ENCODE peak calls at places on chromosomes 2 and 18, in eight cellular contexts. One of them, this sample, is unnamed.

GRCh38 chr2:224781400-224781799 is 65.2 kb upstream of the CCDC195 start:
- DNase-seq in HCT116: no peak
- DNase-seq in PC-3: no peak
- DNase-seq in neural progenitor cell: no peak
- DNase-seq in fibroblast of lung: peak; percentile 15
- DNase-seq in K562: no peak
- DNase-seq in mammary epithelial cell: no peak
- DNase-seq in H1: no peak
- DNase-seq in this sample: no peak

GRCh38 chr2:74703373-74703772 is 49.3 kb downstream of the SEMA4F start:
- DNase-seq in HCT116: no peak
- DNase-seq in PC-3: no peak
- DNase-seq in neural progenitor cell: no peak
- DNase-seq in fibroblast of lung: peak; percentile 15
- DNase-seq in K562: no peak
- DNase-seq in mammary epithelial cell: no peak
- DNase-seq in H1: no peak
- DNase-seq in this sample: no peak

GRCh38 chr2:190468814-190469569 is 60.8 kb downstream of the MFSD6 start:
- DNase-seq in HCT116: peak; percentile 35
- DNase-seq in PC-3: peak; percentile 98
- DNase-seq in neural progenitor cell: no peak
- DNase-seq in fibroblast of lung: peak; percentile 99
- DNase-seq in K562: peak; percentile 86
- DNase-seq in mammary epithelial cell: peak; percentile 92
- DNase-seq in H1: no peak
- DNase-seq in this sample: peak; percentile 74

GRCh38 chr2:3291750-3292149 is 85.9 kb downstream of the EIPR1 start:
- DNase-seq in HCT116: no peak
- DNase-seq in PC-3: no peak
- DNase-seq in neural progenitor cell: no peak
- DNase-seq in fibroblast of lung: no peak
- DNase-seq in K562: no peak
- DNase-seq in mammary epithelial cell: no peak
- DNase-seq in H1: no peak
- DNase-seq in this sample: no peak

GRCh38 chr18:35352283-35352682 is 8.1 kb upstream of the ZNF24 start:
- DNase-seq in HCT116: no peak
- DNase-seq in PC-3: no peak
- DNase-seq in neural progenitor cell: no peak
- DNase-seq in fibroblast of lung: no peak
- DNase-seq in K562: no peak
- DNase-seq in mammary epithelial cell: no peak
- DNase-seq in H1: no peak
- DNase-seq in this sample: no peak

GRCh38 chr18:79576686-79577351 is 102.8 kb upstream of the CTDP1 start:
- DNase-seq in HCT116: no peak
- DNase-seq in PC-3: no peak
- DNase-seq in neural progenitor cell: no peak
- DNase-seq in fibroblast of lung: peak; percentile 66
- DNase-seq in K562: no peak
- DNase-seq in mammary epithelial cell: no peak
- DNase-seq in H1: peak; percentile 40
- DNase-seq in this sample: peak; percentile 73

GRCh38 chr2:209688388-209688787 is 83.2 kb upstream of the UNC80 start:
- DNase-seq in HCT116: no peak
- DNase-seq in PC-3: peak; percentile 28
- DNase-seq in neural progenitor cell: no peak
- DNase-seq in fibroblast of lung: no peak
- DNase-seq in K562: no peak
- DNase-seq in mammary epithelial cell: peak; percentile 61
- DNase-seq in H1: no peak
- DNase-seq in this sample: no peak

GRCh38 chr2:237354930-237355329 is 59.0 kb downstream of the COL6A3 start:
- DNase-seq in HCT116: no peak
- DNase-seq in PC-3: no peak
- DNase-seq in neural progenitor cell: no peak
- DNase-seq in fibroblast of lung: peak; percentile 62
- DNase-seq in K562: no peak
- DNase-seq in mammary epithelial cell: peak; percentile 91
- DNase-seq in H1: no peak
- DNase-seq in this sample: no peak

GRCh38 chr2:31382452-31383120 is 32.0 kb downstream of the XDH start:
- DNase-seq in HCT116: no peak
- DNase-seq in PC-3: peak; percentile 45
- DNase-seq in neural progenitor cell: no peak
- DNase-seq in fibroblast of lung: peak; percentile 40
- DNase-seq in K562: no peak
- DNase-seq in mammary epithelial cell: peak; percentile 56
- DNase-seq in H1: no peak
- DNase-seq in this sample: no peak

GRCh38 chr18:27277554-27277953 is 92.4 kb upstream of the CHST9 start:
- DNase-seq in HCT116: no peak
- DNase-seq in PC-3: no peak
- DNase-seq in neural progenitor cell: no peak
- DNase-seq in fibroblast of lung: no peak
- DNase-seq in K562: no peak
- DNase-seq in mammary epithelial cell: no peak
- DNase-seq in H1: no peak
- DNase-seq in this sample: no peak

GRCh38 chr2:97697252-97698235 is 15.8 kb upstream of the ZAP70 start:
- DNase-seq in HCT116: peak; percentile 71
- DNase-seq in PC-3: peak; percentile 89
- DNase-seq in neural progenitor cell: peak; percentile 90
- DNase-seq in fibroblast of lung: peak; percentile 81
- DNase-seq in K562: peak; percentile 92
- DNase-seq in mammary epithelial cell: peak; percentile 61
- DNase-seq in H1: peak; percentile 95
- DNase-seq in this sample: peak; percentile 92

GRCh38 chr2:55843096-55843991 is 80.2 kb downstream of the EFEMP1 start:
- DNase-seq in HCT116: no peak
- DNase-seq in PC-3: peak; percentile 94
- DNase-seq in neural progenitor cell: no peak
- DNase-seq in fibroblast of lung: peak; percentile 99
- DNase-seq in K562: peak; percentile 19
- DNase-seq in mammary epithelial cell: peak; percentile 92
- DNase-seq in H1: no peak
- DNase-seq in this sample: peak; percentile 87

GRCh38 chr2:24080721-24081120 is 3.9 kb downstream of the TP53I3 start:
- DNase-seq in HCT116: no peak
- DNase-seq in PC-3: no peak
- DNase-seq in neural progenitor cell: no peak
- DNase-seq in fibroblast of lung: no peak
- DNase-seq in K562: no peak
- DNase-seq in mammary epithelial cell: no peak
- DNase-seq in H1: no peak
- DNase-seq in this sample: no peak

GRCh38 chr2:12032975-12033374 is 286.5 kb downstream of the LPIN1 start:
- DNase-seq in HCT116: no peak
- DNase-seq in PC-3: peak; percentile 36
- DNase-seq in neural progenitor cell: no peak
- DNase-seq in fibroblast of lung: peak; percentile 11
- DNase-seq in K562: no peak
- DNase-seq in mammary epithelial cell: no peak
- DNase-seq in H1: no peak
- DNase-seq in this sample: no peak

GRCh38 chr2:78845786-78846185 is 179.7 kb upstream of the REG3G start:
- DNase-seq in HCT116: no peak
- DNase-seq in PC-3: no peak
- DNase-seq in neural progenitor cell: no peak
- DNase-seq in fibroblast of lung: no peak
- DNase-seq in K562: no peak
- DNase-seq in mammary epithelial cell: no peak
- DNase-seq in H1: no peak
- DNase-seq in this sample: no peak

GRCh38 chr2:113103958-113104627 is 23.3 kb upstream of the IL1RN start:
- DNase-seq in HCT116: no peak
- DNase-seq in PC-3: no peak
- DNase-seq in neural progenitor cell: no peak
- DNase-seq in fibroblast of lung: no peak
- DNase-seq in K562: no peak
- DNase-seq in mammary epithelial cell: peak; percentile 83
- DNase-seq in H1: no peak
- DNase-seq in this sample: no peak

GRCh38 chr2:2101924-2102323 is 229.2 kb downstream of the MYT1L start:
- DNase-seq in HCT116: no peak
- DNase-seq in PC-3: no peak
- DNase-seq in neural progenitor cell: peak; percentile 42
- DNase-seq in fibroblast of lung: no peak
- DNase-seq in K562: peak; percentile 21
- DNase-seq in mammary epithelial cell: no peak
- DNase-seq in H1: no peak
- DNase-seq in this sample: no peak
- TF ChIP-seq CTCF in HCT116: peak; percentile 40
- TF ChIP-seq CTCF in PC-3: peak; percentile 44
- TF ChIP-seq CTCF in neural progenitor cell: peak; percentile 60
- TF ChIP-seq CTCF in fibroblast of lung: no peak
- TF ChIP-seq CTCF in K562: peak; percentile 34
- TF ChIP-seq CTCF in mammary epithelial cell: no peak
- TF ChIP-seq CTCF in H1: peak; percentile 50
- TF ChIP-seq CTCF in this sample: peak; percentile 18

DNA sequence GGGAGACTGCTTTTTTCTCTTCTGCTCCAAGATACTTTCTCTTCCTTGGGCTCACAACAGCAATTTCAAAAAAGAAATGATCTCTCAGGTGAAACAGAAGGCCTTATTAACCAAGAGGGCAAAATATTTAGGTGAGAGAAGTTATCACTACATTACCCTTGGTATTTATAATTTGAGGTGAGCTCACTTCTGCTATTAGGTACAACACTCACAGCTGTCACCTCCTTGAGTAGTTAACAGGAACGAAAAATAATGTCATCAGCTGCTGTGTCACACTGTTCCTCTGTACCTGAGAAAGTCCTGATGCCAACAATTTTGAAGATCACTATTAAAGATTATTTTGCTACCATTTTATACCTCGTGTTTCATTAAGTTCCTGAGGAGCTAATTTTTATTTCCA is 205.0 kb downstream of the DLGAP1 start:
- DNase-seq in HCT116: no peak
- DNase-seq in PC-3: no peak
- DNase-seq in neural progenitor cell: no peak
- DNase-seq in fibroblast of lung: no peak
- DNase-seq in K562: no peak
- DNase-seq in mammary epithelial cell: no peak
- DNase-seq in H1: no peak
- DNase-seq in this sample: no peak
- H3K4me3 ChIP-seq in HCT116: no peak overlapping the region
- H3K4me3 ChIP-seq in PC-3: no peak overlapping the region
- H3K4me3 ChIP-seq in neural progenitor cell: no peak overlapping the region
- H3K4me3 ChIP-seq in fibroblast of lung: no peak overlapping the region
- H3K4me3 ChIP-seq in K562: no peak overlapping the region
- H3K4me3 ChIP-seq in mammary epithelial cell: no peak overlapping the region
- H3K4me3 ChIP-seq in H1: no peak overlapping the region
- H3K4me3 ChIP-seq in this sample: no peak overlapping the region

GRCh38 chr2:167128130-167128529 is 239.8 kb downstream of the XIRP2 start:
- DNase-seq in HCT116: no peak
- DNase-seq in PC-3: no peak
- DNase-seq in neural progenitor cell: no peak
- DNase-seq in fibroblast of lung: no peak
- DNase-seq in K562: no peak
- DNase-seq in mammary epithelial cell: no peak
- DNase-seq in H1: no peak
- DNase-seq in this sample: no peak
- TF ChIP-seq EZH2 in HCT116: no peak
- TF ChIP-seq EZH2 in PC-3: no peak
- TF ChIP-seq EZH2 in neural progenitor cell: no peak
- TF ChIP-seq EZH2 in fibroblast of lung: no peak
- TF ChIP-seq EZH2 in K562: no peak
- TF ChIP-seq EZH2 in mammary epithelial cell: no peak
- TF ChIP-seq EZH2 in H1: no peak
- TF ChIP-seq EZH2 in this sample: no peak

GRCh38 chr2:85750509-85751299 is 3.1 kb upstream of the ATOH8 start:
- DNase-seq in HCT116: peak; percentile 47
- DNase-seq in PC-3: peak; percentile 67
- DNase-seq in neural progenitor cell: peak; percentile 76
- DNase-seq in fibroblast of lung: peak; percentile 70
- DNase-seq in K562: peak; percentile 66
- DNase-seq in mammary epithelial cell: peak; percentile 28
- DNase-seq in H1: peak; percentile 83
- DNase-seq in this sample: peak; percentile 75
- TF ChIP-seq CTCF in HCT116: peak; percentile 89
- TF ChIP-seq CTCF in PC-3: peak; percentile 92
- TF ChIP-seq CTCF in neural progenitor cell: peak; percentile 86
- TF ChIP-seq CTCF in fibroblast of lung: peak; percentile 89
- TF ChIP-seq CTCF in K562: peak; percentile 78
- TF ChIP-seq CTCF in mammary epithelial cell: peak; percentile 90
- TF ChIP-seq CTCF in H1: peak; percentile 91
- TF ChIP-seq CTCF in this sample: peak; percentile 68

GRCh38 chr2:233481368-233482142 is 85.0 kb downstream of the USP40 start:
- DNase-seq in HCT116: no peak
- DNase-seq in PC-3: peak; percentile 30
- DNase-seq in neural progenitor cell: no peak
- DNase-seq in fibroblast of lung: peak; percentile 17
- DNase-seq in K562: no peak
- DNase-seq in mammary epithelial cell: no peak
- DNase-seq in H1: no peak
- DNase-seq in this sample: no peak
- H3K4me3 ChIP-seq in HCT116: no peak overlapping the region
- H3K4me3 ChIP-seq in PC-3: peak overlapping the region; percentile 23
- H3K4me3 ChIP-seq in neural progenitor cell: no peak overlapping the region
- H3K4me3 ChIP-seq in fibroblast of lung: no peak overlapping the region
- H3K4me3 ChIP-seq in K562: no peak overlapping the region
- H3K4me3 ChIP-seq in mammary epithelial cell: no peak overlapping the region
- H3K4me3 ChIP-seq in H1: no peak overlapping the region
- H3K4me3 ChIP-seq in this sample: no peak overlapping the region

This sample was measured in hepatocyte.